ENCODE peak calls at places on chromosome 6, in seven cellular contexts. One of them, this sample, is unnamed.

GRCh38 chr6:12899080-12899815 is 182.7 kb downstream of the PHACTR1 start:
- DNase-seq in amniotic epithelial cell: no peak
- DNase-seq in cardiac muscle cell: no peak
- DNase-seq in AML-193: no peak
- DNase-seq in nucleus accumbens: no peak
- DNase-seq in neural progenitor cell: no peak
- DNase-seq in ACHN: no peak
- DNase-seq in this sample: no peak

GRCh38 chr6:152723398-152723797 is 25.7 kb downstream of the MYCT1 start:
- DNase-seq in AML-193: no peak
- DNase-seq in ACHN: no peak
- DNase-seq in neural progenitor cell: no peak
- DNase-seq in nucleus accumbens: no peak
- DNase-seq in cardiac muscle cell: peak; percentile 57
- DNase-seq in amniotic epithelial cell: peak; percentile 1
- DNase-seq in this sample: no peak

GRCh38 chr6:71810880-71811279 is 75.5 kb upstream of the RIMS1 start:
- DNase-seq in AML-193: no peak
- DNase-seq in amniotic epithelial cell: no peak
- DNase-seq in cardiac muscle cell: no peak
- DNase-seq in nucleus accumbens: no peak
- DNase-seq in ACHN: no peak
- DNase-seq in neural progenitor cell: no peak
- DNase-seq in this sample: no peak

GRCh38 chr6:105849741-105850140 is 236.4 kb upstream of the PRDM1 start:
- DNase-seq in AML-193: no peak
- DNase-seq in amniotic epithelial cell: no peak
- DNase-seq in neural progenitor cell: peak; percentile 16
- DNase-seq in ACHN: no peak
- DNase-seq in nucleus accumbens: no peak
- DNase-seq in cardiac muscle cell: no peak
- DNase-seq in this sample: no peak

GRCh38 chr6:109229536-109229935 is 134.2 kb downstream of the CEP57L1 start:
- DNase-seq in ACHN: no peak
- DNase-seq in cardiac muscle cell: no peak
- DNase-seq in AML-193: no peak
- DNase-seq in neural progenitor cell: no peak
- DNase-seq in nucleus accumbens: no peak
- DNase-seq in amniotic epithelial cell: no peak
- DNase-seq in this sample: no peak

GRCh38 chr6:119541132-119541905 is 191.8 kb upstream of the MAN1A1 start:
- DNase-seq in AML-193: no peak
- DNase-seq in neural progenitor cell: no peak
- DNase-seq in nucleus accumbens: no peak
- DNase-seq in amniotic epithelial cell: peak; percentile 100
- DNase-seq in cardiac muscle cell: peak; percentile 97
- DNase-seq in ACHN: peak; percentile 65
- DNase-seq in this sample: peak; percentile 10

GRCh38 chr6:32439708-32440214 is at the start of gene HLA-DRA:
- DNase-seq in AML-193: peak; percentile 68
- DNase-seq in nucleus accumbens: no peak
- DNase-seq in cardiac muscle cell: peak; percentile 58
- DNase-seq in amniotic epithelial cell: peak; percentile 49
- DNase-seq in ACHN: peak; percentile 25
- DNase-seq in neural progenitor cell: peak; percentile 74
- DNase-seq in this sample: peak; percentile 23

GRCh38 chr6:40848038-40848437 is 191.0 kb downstream of the UNC5CL start:
- DNase-seq in neural progenitor cell: no peak
- DNase-seq in nucleus accumbens: no peak
- DNase-seq in amniotic epithelial cell: peak; percentile 65
- DNase-seq in AML-193: no peak
- DNase-seq in cardiac muscle cell: no peak
- DNase-seq in ACHN: no peak
- DNase-seq in this sample: peak; percentile 6

GRCh38 chr6:86031713-86032112 is 389.0 kb upstream of the SYNCRIP start:
- DNase-seq in AML-193: no peak
- DNase-seq in cardiac muscle cell: no peak
- DNase-seq in nucleus accumbens: no peak
- DNase-seq in neural progenitor cell: no peak
- DNase-seq in amniotic epithelial cell: no peak
- DNase-seq in ACHN: no peak
- DNase-seq in this sample: no peak

GRCh38 chr6:13290335-13290734 is 38.0 kb downstream of the TBC1D7 start:
- DNase-seq in AML-193: no peak
- DNase-seq in nucleus accumbens: no peak
- DNase-seq in ACHN: no peak
- DNase-seq in neural progenitor cell: no peak
- DNase-seq in cardiac muscle cell: peak; percentile 27
- DNase-seq in amniotic epithelial cell: peak; percentile 41
- DNase-seq in this sample: no peak

GRCh38 chr6:42507901-42508300 is 55.9 kb upstream of the UBR2 start:
- DNase-seq in AML-193: no peak
- DNase-seq in ACHN: no peak
- DNase-seq in neural progenitor cell: no peak
- DNase-seq in cardiac muscle cell: no peak
- DNase-seq in nucleus accumbens: no peak
- DNase-seq in amniotic epithelial cell: peak; percentile 83
- DNase-seq in this sample: no peak

GRCh38 chr6:156778615-156779205 is 1.5 kb downstream of the ARID1B start:
- DNase-seq in cardiac muscle cell: peak; percentile 59
- DNase-seq in AML-193: no peak
- DNase-seq in ACHN: peak; percentile 52
- DNase-seq in neural progenitor cell: peak; percentile 72
- DNase-seq in amniotic epithelial cell: peak; percentile 40
- DNase-seq in nucleus accumbens: peak; percentile 45
- DNase-seq in this sample: peak; percentile 58

GRCh38 chr6:19895866-19896579 is 58.9 kb downstream of the ID4 start:
- DNase-seq in nucleus accumbens: peak; percentile 23
- DNase-seq in AML-193: no peak
- DNase-seq in amniotic epithelial cell: no peak
- DNase-seq in ACHN: no peak
- DNase-seq in neural progenitor cell: no peak
- DNase-seq in cardiac muscle cell: peak; percentile 17
- DNase-seq in this sample: no peak

GRCh38 chr6:158257781-158258180 is 54.5 kb upstream of the TULP4 start:
- DNase-seq in cardiac muscle cell: no peak
- DNase-seq in AML-193: no peak
- DNase-seq in nucleus accumbens: no peak
- DNase-seq in amniotic epithelial cell: no peak
- DNase-seq in neural progenitor cell: no peak
- DNase-seq in ACHN: no peak
- DNase-seq in this sample: no peak

GRCh38 chr6:36345681-36346417 is 9.2 kb upstream of the BNIP5 start:
- DNase-seq in cardiac muscle cell: peak; percentile 56
- DNase-seq in amniotic epithelial cell: peak; percentile 32
- DNase-seq in nucleus accumbens: no peak
- DNase-seq in ACHN: no peak
- DNase-seq in neural progenitor cell: peak; percentile 32
- DNase-seq in AML-193: no peak
- DNase-seq in this sample: peak; percentile 71

GRCh38 chr6:149031545-149032317 is 284.9 kb downstream of the UST start:
- DNase-seq in cardiac muscle cell: peak; percentile 92
- DNase-seq in AML-193: peak; percentile 20
- DNase-seq in nucleus accumbens: no peak
- DNase-seq in neural progenitor cell: no peak
- DNase-seq in amniotic epithelial cell: peak; percentile 94
- DNase-seq in ACHN: peak; percentile 89
- DNase-seq in this sample: no peak

GRCh38 chr6:147922764-147923163 is 414.3 kb downstream of the SAMD5 start:
- DNase-seq in AML-193: no peak
- DNase-seq in nucleus accumbens: no peak
- DNase-seq in amniotic epithelial cell: no peak
- DNase-seq in cardiac muscle cell: no peak
- DNase-seq in neural progenitor cell: no peak
- DNase-seq in ACHN: no peak
- DNase-seq in this sample: no peak